ENCODE peak calls at places on chromosomes 7 and 10, in eight cellular contexts. P is spleen, O is Panc1, S is HCT116, Y is prostate gland, N is GM12891, U is transverse colon, B is breast epithelium. I is an unnamed sample.

GRCh38 chr7:131859162-131859821 is 302.9 kb upstream of the PODXL start:
- DNase-seq in S (peak; percentile 43), N (peak; percentile 51), Y (peak; percentile 61), B (peak; percentile 22), P (peak; percentile 79), U (peak; percentile 68), O (peak; percentile 59), I (peak; percentile 26)

GRCh38 chr10:128985036-128985435 is 482.0 kb upstream of the MGMT start:
- DNase-seq in N (no peak), B (no peak), O (no peak), P (peak; percentile 41), S (no peak), Y (no peak), U (no peak), I (no peak)

GRCh38 chr7:105013818-105014724 is at the start of gene KMT2E:
- DNase-seq in Y (peak; percentile 82), O (no peak), S (peak; percentile 57), P (peak; percentile 98), U (peak; percentile 91), N (peak; percentile 46), B (peak; percentile 83), I (peak; percentile 46)

GRCh38 chr7:94276797-94277196 is 117.9 kb upstream of the COL1A2 start:
- DNase-seq in O (no peak), P (no peak), S (no peak), B (no peak), Y (no peak), U (no peak), N (no peak), I (no peak)

GRCh38 chr10:46526682-46527038 is 29.8 kb downstream of the GPRIN2 start:
- DNase-seq in B (no peak), N (no peak), Y (no peak), U (peak; percentile 36), S (no peak), O (no peak), P (peak; percentile 71), I (no peak)

GRCh38 chr7:80088705-80089104 is 45.9 kb upstream of the GNAI1 start:
- DNase-seq in P (no peak), B (no peak), O (no peak), Y (no peak), U (no peak), N (no peak), S (no peak), I (no peak)

GRCh38 chr7:43647772-43648643 is 65.1 kb downstream of the STK17A start:
- DNase-seq in O (peak; percentile 98), S (peak; percentile 67), N (no peak), Y (peak; percentile 77), B (peak; percentile 71), U (peak; percentile 59), P (peak; percentile 89), I (no peak)

GRCh38 chr7:128323489-128324362 is 20.0 kb downstream of the RBM28 start:
- DNase-seq in Y (no peak), P (no peak), O (no peak), N (no peak), B (no peak), U (no peak), S (no peak), I (no peak)

GRCh38 chr10:92734288-92734687 is 44.5 kb downstream of the HHEX start:
- DNase-seq in S (no peak), N (no peak), Y (no peak), U (no peak), O (no peak), B (no peak), P (no peak), I (no peak)

GRCh38 chr10:117214401-117214800 is 17.1 kb downstream of the KCNK18 start:
- DNase-seq in Y (no peak), S (no peak), O (no peak), N (no peak), B (no peak), U (no peak), P (no peak), I (no peak)

GRCh38 chr10:73931767-73932624 is 21.1 kb downstream of the PLAU start:
- DNase-seq in O (no peak), U (no peak), S (peak; percentile 91), Y (peak; percentile 56), P (no peak), N (no peak), B (peak; percentile 46), I (peak; percentile 53)

GRCh38 chr10:49189422-49189821 is 1.2 kb upstream of the TMEM273 start:
- DNase-seq in Y (no peak), N (no peak), U (no peak), S (no peak), B (no peak), O (no peak), P (peak; percentile 74), I (no peak)

GRCh38 chr7:5143106-5143505 is 46.9 kb upstream of the WIPI2 start:
- DNase-seq in O (no peak), U (no peak), S (no peak), B (no peak), P (no peak), Y (no peak), N (no peak), I (no peak)

GRCh38 chr7:17854297-17855047 is 85.8 kb downstream of the SNX13 start:
- DNase-seq in O (no peak), S (no peak), B (no peak), N (no peak), P (no peak), Y (no peak), U (no peak), I (no peak)

GRCh38 chr10:73554729-73555128 is 36.4 kb downstream of the USP54 start:
- DNase-seq in B (no peak), Y (no peak), U (no peak), O (no peak), N (no peak), S (no peak), P (no peak), I (no peak)

GRCh38 chr7:107708956-107709355 is 35.0 kb upstream of the CBLL1 start:
- DNase-seq in Y (no peak), S (no peak), P (no peak), U (no peak), O (no peak), B (no peak), N (no peak), I (no peak)

DNA sequence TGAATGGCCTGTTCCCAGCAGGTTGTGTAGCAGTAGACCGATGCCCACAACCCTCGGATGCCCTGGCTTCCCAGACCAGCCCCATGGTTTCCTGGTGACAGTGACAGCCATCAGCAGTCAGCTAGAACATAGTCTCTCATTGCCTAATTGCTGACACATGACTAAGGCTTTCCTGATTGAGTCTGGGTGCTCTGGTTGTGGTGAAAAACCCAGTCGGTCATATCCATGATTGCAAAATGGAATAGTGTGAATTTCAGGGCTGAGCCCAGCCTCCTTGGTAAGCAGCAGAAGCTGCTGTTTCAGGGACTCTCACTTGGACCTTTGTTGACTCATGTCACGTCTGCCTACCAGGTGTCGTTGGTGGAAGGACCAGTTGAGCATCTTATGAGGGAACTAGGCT is 36.6 kb downstream of the POR start:
- DNase-seq in O (no peak), N (no peak), U (no peak), Y (no peak), S (no peak), B (peak; percentile 21), P (peak; percentile 83), I (no peak)
- TF ChIP-seq POLR2AphosphoS5 in O (no peak), N (no peak), U (no peak), Y (no peak), S (no peak), B (peak; percentile 66), P (peak; percentile 80), I (no peak)

DNA sequence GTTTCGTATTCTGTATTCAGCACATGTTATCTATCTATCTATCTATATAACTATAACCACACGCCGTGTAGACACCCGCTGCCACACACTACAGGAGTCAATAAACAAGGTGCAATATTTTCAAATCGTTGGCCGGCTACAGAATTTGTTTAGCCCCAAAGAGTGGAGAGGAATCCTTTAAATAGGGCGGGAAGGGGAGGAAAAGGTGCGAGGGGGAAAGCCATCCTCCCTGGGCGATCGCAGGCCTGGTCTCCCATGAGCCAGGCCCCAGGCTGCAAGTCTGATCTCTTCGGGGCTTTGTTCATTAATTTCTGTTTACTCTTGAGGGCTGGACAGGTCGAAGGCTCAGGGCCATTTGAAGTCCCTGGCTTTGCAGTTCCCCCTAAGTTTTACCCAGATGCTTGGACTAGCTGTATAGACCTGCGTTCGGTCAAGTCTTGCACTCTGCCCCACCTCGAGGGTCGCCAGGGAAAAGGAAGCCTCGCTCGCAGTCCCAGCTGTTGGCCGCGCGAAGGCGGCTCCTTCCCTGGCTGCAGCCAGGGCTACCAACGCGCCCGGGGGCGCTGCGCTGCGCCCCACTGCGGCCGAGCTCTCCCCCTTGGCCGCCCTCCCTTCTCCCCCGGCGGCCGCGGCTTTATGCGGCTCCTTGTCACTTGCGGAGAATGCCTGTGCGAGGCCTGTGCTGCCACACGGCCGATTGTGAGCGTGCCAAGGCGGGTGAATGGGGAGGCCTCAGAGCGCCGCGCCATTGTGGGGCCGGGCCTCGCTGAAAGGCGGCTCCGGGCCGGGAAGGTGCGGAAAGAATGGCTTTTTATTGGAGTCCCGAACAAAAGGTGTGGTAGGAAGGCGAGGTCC is 3.9 kb downstream of the NKX2-3 start:
- DNase-seq in P (no peak), B (no peak), O (no peak), S (no peak), N (no peak), U (peak; percentile 28), Y (no peak), I (no peak)
- TF ChIP-seq POLR2AphosphoS5 in P (no peak), B (no peak), O (no peak), S (no peak), N (no peak), U (no peak), Y (no peak), I (no peak)

GRCh38 chr10:70348228-70348850 is 34.1 kb downstream of the LRRC20 start:
- DNase-seq in U (no peak), B (no peak), N (no peak), P (peak; percentile 38), O (no peak), S (no peak), Y (no peak), I (no peak)
- TF ChIP-seq POLR2AphosphoS5 in U (no peak), B (no peak), N (no peak), P (peak; percentile 19), O (no peak), S (peak; percentile 23), Y (no peak), I (no peak)

GRCh38 chr10:62843591-62843990 is 27.4 kb upstream of the EGR2 start:
- DNase-seq in O (no peak), B (no peak), U (no peak), Y (no peak), P (no peak), N (no peak), S (peak; percentile 26), I (no peak)

GRCh38 chr10:62842983-62843382 is 26.8 kb upstream of the EGR2 start:
- DNase-seq in N (no peak), P (no peak), O (no peak), Y (no peak), B (no peak), U (no peak), S (no peak), I (no peak)

GRCh38 chr10:62844280-62845011 is 28.3 kb upstream of the EGR2 start:
- DNase-seq in P (no peak), N (no peak), O (no peak), S (no peak), Y (no peak), B (peak; percentile 80), U (no peak), I (no peak)

DNA sequence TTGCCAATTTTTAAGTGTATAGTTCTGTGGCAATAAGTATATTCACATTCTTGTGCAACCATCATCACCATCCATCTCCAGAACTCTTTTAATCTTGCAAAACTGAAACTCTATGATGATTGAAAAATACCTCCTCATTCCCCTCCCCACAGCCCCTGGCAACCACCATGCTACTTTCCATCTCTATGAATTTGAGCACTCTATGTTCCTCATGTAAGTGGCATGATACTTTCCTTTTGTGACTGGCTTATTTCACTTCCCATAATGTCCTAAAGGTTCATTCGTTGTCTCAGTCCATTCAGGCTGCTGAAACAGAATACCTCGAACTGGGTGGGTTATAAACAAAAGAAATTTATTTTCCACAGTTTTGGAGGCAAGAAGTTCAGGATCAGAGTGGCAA is 23.4 kb upstream of the EGR2 start:
- DNase-seq in O (no peak), U (no peak), S (no peak), N (no peak), B (no peak), Y (no peak), P (no peak), I (no peak)
- TF ChIP-seq POLR2AphosphoS5 in O (no peak), U (no peak), S (no peak), N (no peak), B (no peak), Y (no peak), P (no peak), I (no peak)

I was measured in GM12892.